ENCODE peak calls at places on chromosomes 11 and 22, in seven cellular contexts. R, D, Z, G, V, I and U are unnamed samples.
A peak's percentile ranks its signal among the peaks of the same experiment; 100 is the strongest.

GRCh38 chr11:74141274-74141695 is 29.5 kb downstream of the C2CD3 start:
- DNase-seq in R (peak; percentile 45), D (peak; percentile 48), Z (peak; percentile 32), G (no peak), V (peak; percentile 73), I (no peak), U (peak; percentile 86)

GRCh38 chr11:71499546-71499945 is 27.5 kb upstream of the KRTAP5-7 start:
- DNase-seq in R (no peak), D (no peak), Z (no peak), G (no peak), V (peak; percentile 92), I (no peak), U (no peak)

GRCh38 chr11:118881130-118881717 is 2.5 kb upstream of the CXCR5 start:
- DNase-seq in R (no peak), D (no peak), Z (no peak), G (no peak), V (no peak), I (no peak), U (no peak)

GRCh38 chr11:129286813-129287212 is 88.8 kb upstream of the BARX2 start:
- DNase-seq in R (no peak), D (no peak), Z (no peak), G (no peak), V (no peak), I (no peak), U (no peak)

GRCh38 chr11:66851698-66852465 is 5.0 kb upstream of the LRFN4 start:
- DNase-seq in R (no peak), D (no peak), Z (no peak), G (peak; percentile 67), V (no peak), I (no peak), U (no peak)

GRCh38 chr11:1338201-1339065 is 29.0 kb upstream of the TOLLIP start:
- DNase-seq in R (no peak), D (no peak), Z (no peak), G (no peak), V (no peak), I (no peak), U (no peak)

GRCh38 chr11:45900916-45901617 is 6.0 kb downstream of the FREY1 start:
- DNase-seq in R (no peak), D (no peak), Z (no peak), G (no peak), V (no peak), I (peak; percentile 66), U (no peak)

GRCh38 chr11:71129624-71130023 is 122.8 kb downstream of the SHANK2 start:
- DNase-seq in R (no peak), D (peak; percentile 46), Z (peak; percentile 56), G (no peak), V (peak; percentile 86), I (no peak), U (no peak)

GRCh38 chr22:45284705-45285305 is at the start of gene UPK3A:
- DNase-seq in R (peak; percentile 93), D (peak; percentile 58), Z (no peak), G (no peak), V (no peak), I (peak; percentile 87), U (peak; percentile 70)

GRCh38 chr11:13880719-13881118 is 81.8 kb upstream of the SPON1 start:
- DNase-seq in R (no peak), D (peak; percentile 93), Z (no peak), G (no peak), V (no peak), I (no peak), U (peak; percentile 38)

GRCh38 chr22:21451545-21452520 is 15.4 kb upstream of the TMEM191C start:
- DNase-seq in R (no peak), D (no peak), Z (no peak), G (no peak), V (no peak), I (peak; percentile 17), U (no peak)